ENCODE peak calls at places on chromosomes 4 and X, in nine cellular contexts. C is adrenal gland; O is GM23248; I is left lung; D is iPS DF 6.9; Q is heart right ventricle; X is transverse colon; L is CD4-positive, alpha-beta memory T cell; J is cardiac muscle cell. G is an unnamed sample.

GRCh38 chr4:113646456-113646809 is 115.1 kb downstream of the CAMK2D start:
- DNase-seq in Q (peak; percentile 15), D (peak; percentile 43), J (peak; percentile 9), C (no peak), I (no peak), X (peak; percentile 63), O (peak; percentile 23), L (no peak), G (no peak)

GRCh38 chrX:115058276-115058675 is 40.9 kb upstream of the IL13RA2 start:
- DNase-seq in D (no peak), O (peak; percentile 90), C (no peak), J (no peak), L (no peak), Q (no peak), X (no peak), I (no peak), G (no peak)

GRCh38 chr4:15690020-15690809 is 8.6 kb downstream of the FAM200B start:
- DNase-seq in Q (no peak), J (no peak), X (no peak), I (no peak), D (no peak), L (no peak), O (peak; percentile 92), C (no peak), G (no peak)

GRCh38 chr4:92305878-92306520 is 2.2 kb downstream of the GRID2 start:
- DNase-seq in C (no peak), L (no peak), O (no peak), Q (no peak), X (no peak), D (no peak), J (peak; percentile 37), I (peak; percentile 37), G (no peak)

GRCh38 chrX:150324035-150324728 is 38.9 kb upstream of the MAMLD1 start:
- DNase-seq in I (no peak), D (no peak), L (no peak), X (no peak), J (no peak), Q (no peak), C (no peak), O (peak; percentile 83), G (no peak)

GRCh38 chr4:24559032-24559821 is 25.1 kb downstream of the DHX15 start:
- DNase-seq in L (no peak), D (no peak), C (no peak), Q (no peak), X (no peak), J (no peak), I (no peak), O (peak; percentile 51), G (no peak)

GRCh38 chr4:125388653-125389052 is 73.9 kb downstream of the FAT4 start:
- DNase-seq in J (no peak), C (no peak), L (no peak), Q (no peak), I (no peak), O (peak; percentile 72), D (no peak), X (no peak), G (no peak)

GRCh38 chrX:53239474-53239873 is 14.5 kb upstream of the KDM5C start:
- DNase-seq in L (no peak), Q (no peak), X (no peak), C (no peak), J (no peak), I (no peak), D (no peak), O (no peak), G (no peak)

GRCh38 chr4:152937535-152938236 is 1.6 kb downstream of the FHDC1 start:
- DNase-seq in L (peak; percentile 14), O (peak; percentile 68), X (peak; percentile 41), D (no peak), Q (peak; percentile 35), J (peak; percentile 37), C (no peak), I (peak; percentile 84), G (no peak)

GRCh38 chr4:152939655-152940054 is 3.5 kb downstream of the FHDC1 start:
- DNase-seq in L (no peak), O (no peak), J (no peak), C (no peak), I (no peak), Q (no peak), D (no peak), X (no peak), G (no peak)

GRCh38 chr4:152937280-152937534 is 1.1 kb downstream of the FHDC1 start:
- DNase-seq in X (no peak), J (no peak), D (no peak), I (no peak), O (no peak), C (no peak), Q (no peak), L (no peak), G (no peak)

GRCh38 chr4:152936446-152937279 is 540 bp downstream of the FHDC1 start:
- DNase-seq in C (no peak), J (peak; percentile 39), O (peak; percentile 62), L (no peak), X (peak; percentile 56), D (no peak), I (peak; percentile 85), Q (peak; percentile 24), G (peak; percentile 77)

DNA sequence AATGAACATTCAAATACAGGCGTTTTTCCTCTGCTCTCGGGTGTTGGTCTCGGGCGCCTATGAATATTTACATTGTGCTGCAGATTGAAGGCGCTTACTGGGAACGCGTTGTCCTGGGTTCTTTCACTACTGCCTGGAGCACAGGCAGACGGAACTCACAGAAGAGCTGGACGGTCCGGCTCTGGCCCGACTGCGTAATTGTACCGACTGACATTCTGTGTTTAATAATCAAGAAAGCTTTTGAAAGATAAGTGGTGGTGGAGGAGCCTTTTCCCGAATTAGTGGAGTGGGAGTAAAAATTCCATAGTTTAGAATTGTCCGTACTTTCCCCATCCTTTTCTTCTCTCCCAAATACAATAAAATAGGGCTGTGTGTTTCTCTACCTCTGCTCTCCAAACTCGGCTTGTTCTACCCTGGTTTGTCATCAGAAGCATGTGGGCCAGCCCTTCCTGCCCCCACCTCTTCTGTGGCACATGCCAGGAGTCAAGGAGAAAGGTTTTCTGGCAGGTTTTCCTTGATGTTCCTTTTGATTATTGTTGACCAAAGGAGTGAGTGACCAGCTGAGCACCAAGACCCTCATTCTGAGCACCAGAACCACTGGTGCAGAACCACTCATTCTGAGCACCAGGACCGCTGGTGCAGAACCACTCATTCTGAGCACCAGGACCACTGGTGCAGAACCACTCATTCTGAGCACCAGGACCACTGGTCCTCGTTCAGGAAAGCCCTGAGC is 2.3 kb downstream of the FHDC1 start:
- DNase-seq in I (peak; percentile 41), Q (no peak), O (peak; percentile 46), J (no peak), C (no peak), D (no peak), L (no peak), X (peak; percentile 24), G (no peak)
- H3K4me3 ChIP-seq in I (peak overlapping the region; percentile 65), Q (peak overlapping the region; percentile 62), O (peak overlapping the region; percentile 79), J (peak overlapping the region; percentile 69), C (no peak overlapping the region), D (peak overlapping the region; percentile 73), L (no peak overlapping the region), X (peak overlapping the region; percentile 81), G (peak overlapping the region; percentile 9)

DNA sequence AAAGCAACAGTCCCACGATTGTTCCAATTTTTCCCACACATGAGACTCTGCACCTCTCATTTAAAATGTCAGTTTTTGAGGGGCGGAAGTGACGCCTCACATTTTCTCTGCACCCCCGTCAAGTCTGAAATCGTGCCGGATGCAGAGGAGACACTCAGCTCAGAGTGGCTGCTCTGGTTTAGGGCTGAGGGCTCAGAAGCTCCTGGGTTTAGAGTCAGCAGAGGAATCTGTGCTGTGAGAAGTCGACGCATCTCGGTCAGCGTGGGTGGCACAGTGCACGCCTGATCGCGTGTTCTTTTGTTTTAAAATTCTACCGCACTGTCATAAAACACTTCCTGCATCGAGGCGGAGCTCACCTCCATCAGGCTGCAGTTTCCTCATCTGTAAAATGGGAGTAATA is 116.7 kb upstream of the ADRA2C start:
- DNase-seq in I (peak; percentile 20), Q (no peak), J (no peak), X (no peak), O (no peak), L (no peak), D (no peak), C (no peak), G (no peak)
- H3K27me3 ChIP-seq in I (no peaks in the 10 kb centered on the region), Q (peaks cover 28% of the 10 kb centered on the region), J (no peaks in the 10 kb centered on the region), X (peaks cover 7% of the 10 kb centered on the region), O (peaks cover 31% of the 10 kb centered on the region), L (no peaks in the 10 kb centered on the region), D (no peaks in the 10 kb centered on the region), C (peaks cover 19% of the 10 kb centered on the region), G (no peaks in the 10 kb centered on the region)

GRCh38 chrX:23332101-23332887 is 2.4 kb upstream of the PTCHD1 start:
- DNase-seq in X (peak; percentile 7), I (peak; percentile 39), O (no peak), D (no peak), J (peak; percentile 21), Q (no peak), C (no peak), L (no peak), G (no peak)

GRCh38 chrX:23332888-23333821 is 1.5 kb upstream of the PTCHD1 start:
- DNase-seq in C (no peak), L (no peak), O (no peak), Q (no peak), I (peak; percentile 48), X (peak; percentile 7), J (peak; percentile 25), D (no peak), G (no peak)

GRCh38 chrX:23334536-23334870 is at the start of gene PTCHD1:
- DNase-seq in J (no peak), C (no peak), O (no peak), L (no peak), D (no peak), Q (no peak), I (no peak), X (no peak), G (no peak)

GRCh38 chrX:23334871-23335599 is 386 bp downstream of the PTCHD1 start:
- DNase-seq in X (no peak), C (no peak), L (no peak), I (peak; percentile 61), D (no peak), Q (no peak), O (no peak), J (peak; percentile 41), G (no peak)

DNA sequence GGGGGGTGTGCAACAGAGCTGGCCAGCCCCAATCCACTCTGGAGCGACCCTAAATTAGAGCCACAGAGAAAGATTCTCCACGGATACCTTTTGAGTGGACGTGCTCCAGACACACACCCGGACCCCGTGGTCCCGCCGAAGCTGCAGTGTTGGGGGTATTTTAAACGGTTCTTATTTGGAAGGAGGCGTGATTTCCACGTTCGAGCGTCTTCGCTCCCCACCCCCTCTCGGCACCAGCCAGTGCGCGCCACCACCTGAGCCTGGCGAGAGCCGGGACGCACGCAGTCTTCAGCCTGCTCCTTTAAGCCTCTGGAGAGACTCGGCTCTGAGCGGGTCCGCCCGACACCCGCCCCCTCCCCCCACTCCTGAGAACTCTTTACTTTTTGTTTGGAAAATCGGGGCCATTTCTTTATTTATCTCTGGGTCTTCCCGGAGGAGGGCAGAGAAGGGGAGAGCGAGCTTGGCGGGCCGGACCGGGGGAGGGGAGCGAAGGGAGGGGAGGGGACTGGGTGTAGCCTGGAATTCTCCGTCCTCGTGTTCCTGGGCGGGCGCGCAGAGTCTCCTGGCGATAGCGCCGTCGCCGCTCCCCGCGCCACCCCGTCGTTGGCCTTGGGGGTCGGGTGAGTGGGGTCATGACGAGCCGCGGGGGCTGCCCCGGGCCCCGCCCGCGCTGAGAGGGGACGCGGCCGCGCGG is 660 bp upstream of the PTCHD1 start:
- DNase-seq in I (peak; percentile 59), D (no peak), Q (no peak), L (no peak), X (peak; percentile 17), C (no peak), J (peak; percentile 49), O (no peak), G (no peak)
- H3K4me3 ChIP-seq in I (no peak overlapping the region), D (peak overlapping the region; percentile 65), Q (peak overlapping the region; percentile 24), L (no peak overlapping the region), X (peak overlapping the region; percentile 41), C (no peak overlapping the region), J (peak overlapping the region; percentile 36), O (peak overlapping the region; percentile 15), G (peak overlapping the region; percentile 33)

GRCh38 chr4:60989141-60989540 is 211.0 kb upstream of the ADGRL3 start:
- DNase-seq in Q (no peak), I (no peak), L (no peak), J (no peak), C (no peak), D (no peak), X (no peak), O (no peak), G (no peak)
- H3K27me3 ChIP-seq in Q (no peaks in the 10 kb centered on the region), I (no peaks in the 10 kb centered on the region), L (no peaks in the 10 kb centered on the region), J (no peaks in the 10 kb centered on the region), C (no peaks in the 10 kb centered on the region), D (no peaks in the 10 kb centered on the region), X (no peaks in the 10 kb centered on the region), O (no peaks in the 10 kb centered on the region), G (no peaks in the 10 kb centered on the region)